ENCODE peak calls at places on chromosomes 11 and 22, in nine cellular contexts. X, F, H, G, M, B, K, P and S are unnamed samples.

GRCh38 chr11:128937480-128937879 is 5.2 kb downstream of the TP53AIP1 start:
- DNase-seq in X (no peak), F (no peak), H (no peak), G (no peak), M (no peak), B (no peak), K (no peak), P (no peak), S (peak; percentile 58)

GRCh38 chr11:114262681-114263509 is 33.3 kb upstream of the NNMT start:
- DNase-seq in X (peak; percentile 52), F (peak; percentile 84), H (no peak), G (no peak), M (no peak), B (no peak), K (peak; percentile 75), P (peak; percentile 58), S (peak; percentile 75)

GRCh38 chr11:70360211-70360610 is 38.1 kb upstream of the CTTN start:
- DNase-seq in X (no peak), F (no peak), H (no peak), G (no peak), M (no peak), B (no peak), K (no peak), P (no peak), S (no peak)

GRCh38 chr11:85806876-85807275 is 4.1 kb downstream of the SYTL2 start:
- DNase-seq in X (no peak), F (no peak), H (no peak), G (no peak), M (no peak), B (no peak), K (no peak), P (no peak), S (no peak)

GRCh38 chr11:19972637-19973036 is 187.6 kb downstream of the DBX1 start:
- DNase-seq in X (no peak), F (no peak), H (no peak), G (no peak), M (no peak), B (no peak), K (no peak), P (no peak), S (no peak)

GRCh38 chr11:121525376-121525775 is 72.6 kb upstream of the SORL1-AS1 start:
- DNase-seq in X (no peak), F (no peak), H (no peak), G (no peak), M (no peak), B (no peak), K (no peak), P (no peak), S (no peak)

GRCh38 chr11:17611049-17611448 is 64.0 kb downstream of the OTOG start:
- DNase-seq in X (no peak), F (no peak), H (peak; percentile 23), G (no peak), M (no peak), B (no peak), K (no peak), P (no peak), S (peak; percentile 32)

GRCh38 chr11:110251837-110252236 is 44.6 kb downstream of the RDX start:
- DNase-seq in X (peak; percentile 62), F (no peak), H (no peak), G (no peak), M (no peak), B (no peak), K (no peak), P (no peak), S (no peak)

GRCh38 chr22:37616205-37617083 is 7.8 kb downstream of the GGA1 start:
- DNase-seq in X (no peak), F (no peak), H (no peak), G (no peak), M (no peak), B (no peak), K (no peak), P (no peak), S (peak; percentile 52)

GRCh38 chr11:128757886-128758612 is 64.2 kb downstream of the FLI1 start:
- DNase-seq in X (no peak), F (no peak), H (no peak), G (no peak), M (no peak), B (no peak), K (no peak), P (no peak), S (no peak)

DNA sequence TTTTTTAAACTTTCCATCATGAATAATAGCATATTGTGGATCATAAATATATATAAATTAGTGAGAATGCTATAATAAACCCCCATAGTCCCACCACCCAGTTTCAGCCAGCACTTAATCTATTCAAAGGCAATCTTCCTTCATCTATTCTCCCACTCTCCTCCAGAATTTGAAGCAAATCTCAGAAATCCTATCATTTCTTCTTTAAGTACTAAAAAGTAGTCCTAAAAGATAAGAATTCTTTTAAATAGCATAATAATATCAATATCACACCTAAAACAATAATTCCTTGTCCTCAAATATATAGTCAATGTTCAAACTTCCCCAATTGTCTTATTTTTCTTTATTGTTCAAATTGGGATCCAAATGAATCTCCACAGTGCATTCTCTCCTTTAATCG is 24.6 kb upstream of the ROBO3 start:
- DNase-seq in X (no peak), F (no peak), H (no peak), G (no peak), M (no peak), B (no peak), K (no peak), P (no peak), S (no peak)
- H3K27me3 ChIP-seq in X (peaks cover 71% of the 10 kb centered on the region), F (peaks cover 81% of the 10 kb centered on the region), H (peaks cover 30% of the 10 kb centered on the region), G (peaks cover 62% of the 10 kb centered on the region), M (peaks cover 71% of the 10 kb centered on the region), B (peaks cover 55% of the 10 kb centered on the region), K (peaks cover 29% of the 10 kb centered on the region), P (peaks cover 78% of the 10 kb centered on the region), S (peaks cover 88% of the 10 kb centered on the region)

GRCh38 chr11:2140411-2141400 is 1.5 kb upstream of the IGF2 start:
- DNase-seq in X (no peak), F (no peak), H (no peak), G (no peak), M (no peak), B (no peak), K (no peak), P (no peak), S (peak; percentile 87)
- H3K4me3 ChIP-seq in X (no peak overlapping the region), F (no peak overlapping the region), H (peak overlapping the region; percentile 32), G (no peak overlapping the region), M (no peak overlapping the region), B (no peak overlapping the region), K (no peak overlapping the region), P (no peak overlapping the region), S (no peak overlapping the region)

GRCh38 chr22:50530857-50531545 is 1.2 kb upstream of the TYMP start:
- DNase-seq in X (peak; percentile 60), F (peak; percentile 94), H (peak; percentile 92), G (peak; percentile 49), M (no peak), B (peak; percentile 64), K (no peak), P (peak; percentile 87), S (peak; percentile 94)
- H3K27me3 ChIP-seq in X (no peaks in the 10 kb centered on the region), F (peaks cover 74% of the 10 kb centered on the region), H (peaks cover 7% of the 10 kb centered on the region), G (no peaks in the 10 kb centered on the region), M (peaks cover 5% of the 10 kb centered on the region), B (no peaks in the 10 kb centered on the region), K (no peaks in the 10 kb centered on the region), P (no peaks in the 10 kb centered on the region), S (peaks cover 64% of the 10 kb centered on the region)

DNA sequence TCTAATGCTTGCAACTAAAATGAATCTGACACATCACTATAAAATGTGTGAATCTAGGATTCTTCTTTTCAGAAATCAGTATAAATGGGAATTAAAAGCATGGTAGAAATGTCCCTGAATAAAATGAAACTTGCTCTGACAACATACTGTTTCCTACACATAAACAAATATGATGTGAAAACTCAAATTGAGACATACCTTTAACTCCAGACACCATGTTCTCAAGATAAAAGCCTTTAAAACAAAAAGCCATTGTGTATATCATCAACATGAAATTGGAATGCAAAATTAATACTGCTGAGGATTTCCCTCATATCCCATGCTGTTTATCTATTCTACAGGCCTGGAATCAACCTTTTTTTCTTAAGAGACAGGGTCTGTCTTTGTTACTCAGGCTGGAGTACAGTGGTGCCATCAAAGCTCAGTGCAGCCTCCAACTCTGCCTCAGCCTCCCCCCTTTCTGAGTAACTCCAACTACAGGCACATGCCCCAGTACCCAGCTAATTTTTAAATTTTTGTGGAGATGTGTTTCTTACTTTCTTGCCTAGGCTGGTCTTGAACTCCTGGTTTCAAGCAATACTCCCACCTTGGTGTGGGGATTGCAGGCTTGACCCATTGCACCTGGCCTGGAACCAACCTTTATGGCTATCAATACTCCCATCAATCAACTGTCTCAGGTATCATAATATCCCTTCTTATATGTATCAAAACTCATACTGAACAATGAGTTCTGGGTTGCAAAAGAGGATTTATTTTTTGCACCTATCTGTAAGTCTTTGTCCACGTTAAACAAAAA is 6.7 kb downstream of the TAF1D start:
- DNase-seq in X (no peak), F (no peak), H (no peak), G (no peak), M (no peak), B (no peak), K (no peak), P (no peak), S (no peak)
- H3K4me3 ChIP-seq in X (no peak overlapping the region), F (no peak overlapping the region), H (no peak overlapping the region), G (no peak overlapping the region), M (peak overlapping the region; percentile 12), B (no peak overlapping the region), K (no peak overlapping the region), P (no peak overlapping the region), S (no peak overlapping the region)

GRCh38 chr22:39245130-39246039 is 603 bp upstream of the PDGFB start:
- DNase-seq in X (no peak), F (no peak), H (no peak), G (no peak), M (no peak), B (no peak), K (no peak), P (no peak), S (no peak)
- H3K27me3 ChIP-seq in X (peaks cover 36% of the 10 kb centered on the region), F (peaks cover 59% of the 10 kb centered on the region), H (no peaks in the 10 kb centered on the region), G (no peaks in the 10 kb centered on the region), M (peaks cover 50% of the 10 kb centered on the region), B (no peaks in the 10 kb centered on the region), K (peaks cover 12% of the 10 kb centered on the region), P (no peaks in the 10 kb centered on the region), S (peaks cover 60% of the 10 kb centered on the region)

GRCh38 chr22:21949569-21949918 is 3.1 kb downstream of the PPM1F start:
- DNase-seq in X (no peak), F (no peak), H (no peak), G (no peak), M (no peak), B (no peak), K (no peak), P (no peak), S (no peak)
- H3K4me3 ChIP-seq in X (no peak overlapping the region), F (no peak overlapping the region), H (no peak overlapping the region), G (no peak overlapping the region), M (no peak overlapping the region), B (no peak overlapping the region), K (no peak overlapping the region), P (no peak overlapping the region), S (no peak overlapping the region)

GRCh38 chr22:46481386-46481785 is 56.0 kb downstream of the CELSR1 start:
- DNase-seq in X (no peak), F (no peak), H (no peak), G (no peak), M (no peak), B (no peak), K (no peak), P (no peak), S (no peak)
- H3K27me3 ChIP-seq in X (no peaks in the 10 kb centered on the region), F (peaks cover 8% of the 10 kb centered on the region), H (no peaks in the 10 kb centered on the region), G (no peaks in the 10 kb centered on the region), M (peaks cover 27% of the 10 kb centered on the region), B (no peaks in the 10 kb centered on the region), K (peaks cover 5% of the 10 kb centered on the region), P (no peaks in the 10 kb centered on the region), S (no peaks in the 10 kb centered on the region)